ENCODE peak calls at places on chromosome 13, in six cellular contexts. A, E, B, X, C and T are unnamed samples.

GRCh38 chr13:43079392-43079931 is 56.1 kb downstream of the DNAJC15 start:
- DNase-seq in A (no peak), E (no peak), B (no peak), X (peak), C (no peak), T (no peak)

GRCh38 chr13:80962855-80963254 is 621.9 kb upstream of the SPRY2 start:
- DNase-seq in A (no peak), E (no peak), B (no peak), X (peak), C (no peak), T (no peak)

GRCh38 chr13:112917056-112917664 is 51.9 kb upstream of the MCF2L start:
- DNase-seq in A (peak), E (no peak), B (no peak), X (no peak), C (no peak), T (no peak)

GRCh38 chr13:113066142-113066455 is 39.5 kb upstream of the F7 start:
- DNase-seq in A (no peak), E (no peak), B (no peak), X (no peak), C (no peak), T (no peak)

GRCh38 chr13:24050292-24050711 is 110.2 kb upstream of the SPATA13 start:
- DNase-seq in A (peak), E (no peak), B (no peak), X (no peak), C (no peak), T (no peak)

GRCh38 chr13:114071991-114072390 is 60.4 kb downstream of the RASA3 start:
- DNase-seq in A (peak), E (no peak), B (no peak), X (peak), C (no peak), T (no peak)

GRCh38 chr13:87123987-87124784 is 547.0 kb upstream of the SLITRK5 start:
- DNase-seq in A (no peak), E (peak), B (peak), X (no peak), C (no peak), T (no peak)

GRCh38 chr13:112067871-112068305 is 939 bp downstream of the SOX1 start:
- DNase-seq in A (no peak), E (peak), B (no peak), X (no peak), C (peak), T (peak)

GRCh38 chr13:80036845-80037504 is 304.0 kb downstream of the SPRY2 start:
- DNase-seq in A (no peak), E (no peak), B (no peak), X (no peak), C (no peak), T (no peak)

GRCh38 chr13:35672611-35673010 is 196.1 kb upstream of the MAB21L1 start:
- DNase-seq in A (no peak), E (no peak), B (no peak), X (no peak), C (no peak), T (peak)

GRCh38 chr13:79392882-79393563 is 13.0 kb downstream of the RBM26 start:
- DNase-seq in A (no peak), E (no peak), B (peak), X (peak), C (no peak), T (no peak)

GRCh38 chr13:51287758-51288157 is 51.7 kb upstream of the SERPINE3 start:
- DNase-seq in A (no peak), E (no peak), B (no peak), X (no peak), C (no peak), T (no peak)

GRCh38 chr13:23928985-23929384 is 31.7 kb upstream of the C1QTNF9B start:
- DNase-seq in A (no peak), E (no peak), B (no peak), X (peak), C (no peak), T (no peak)

GRCh38 chr13:44726214-44726613 is 150.1 kb upstream of the TSC22D1 start:
- DNase-seq in A (no peak), E (no peak), B (no peak), X (no peak), C (no peak), T (no peak)

GRCh38 chr13:99176309-99177276 is 24.1 kb upstream of the UBAC2 start:
- DNase-seq in A (peak), E (peak), B (peak), X (peak), C (peak), T (peak)

GRCh38 chr13:28492527-28493367 is 2.2 kb downstream of the FLT1 start:
- DNase-seq in A (no peak), E (peak), B (no peak), X (no peak), C (no peak), T (no peak)

GRCh38 chr13:102399791-102400618 is 1.8 kb downstream of the FGF14 start:
- DNase-seq in A (no peak), E (peak), B (no peak), X (no peak), C (peak), T (no peak)

GRCh38 chr13:109309625-109310363 is 476.6 kb downstream of the IRS2 start:
- DNase-seq in A (no peak), E (no peak), B (no peak), X (no peak), C (no peak), T (no peak)

GRCh38 chr13:99258210-99258860 is at the start of gene GPR18:
- DNase-seq in A (no peak), E (no peak), B (no peak), X (peak), C (no peak), T (no peak)

GRCh38 chr13:50936681-50937080 is 27.1 kb downstream of the RNASEH2B start:
- DNase-seq in A (no peak), E (no peak), B (no peak), X (no peak), C (no peak), T (no peak)

DNA sequence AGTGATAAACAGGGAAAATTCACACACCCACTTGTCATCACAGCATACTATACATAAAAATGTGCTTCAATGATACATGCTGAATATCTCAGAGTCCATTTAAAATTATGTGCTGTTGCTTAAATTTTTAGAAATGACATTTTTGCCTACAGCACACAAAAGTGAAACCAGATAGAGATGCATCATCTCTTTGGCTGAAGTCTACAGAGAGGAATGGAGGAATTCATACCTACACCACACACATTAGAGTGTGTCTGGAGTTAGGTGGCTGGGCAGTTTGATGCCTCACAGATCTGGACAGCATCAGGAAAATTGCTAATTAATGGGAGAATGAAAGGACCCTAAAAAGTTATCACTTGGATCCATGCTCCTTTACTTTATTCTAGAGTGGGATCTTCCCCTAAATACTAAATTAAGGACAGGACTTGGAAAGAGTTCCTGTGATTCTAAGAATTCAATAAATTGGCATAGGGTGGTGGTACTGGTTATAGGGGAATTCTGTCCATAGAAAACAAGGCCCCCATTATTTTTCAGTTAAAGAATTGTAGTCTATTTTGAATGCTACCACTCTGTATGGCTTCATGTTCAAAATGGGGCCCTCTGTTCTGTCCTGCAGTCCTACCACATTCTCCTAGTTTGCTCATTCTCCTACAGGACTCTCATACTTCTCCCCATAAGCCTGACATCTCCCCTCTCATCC is 41.3 kb downstream of the RCBTB2 start:
- DNase-seq in A (no peak), E (no peak), B (no peak), X (no peak), C (no peak), T (no peak)
- H3K4me3 ChIP-seq in A (peak), E (no peak), B (no peak), X (no peak), C (peak), T (no peak)

GRCh38 chr13:42041684-42042035 is 6.8 kb upstream of the DGKH start:
- DNase-seq in A (peak), E (peak), B (peak), X (no peak), C (no peak), T (no peak)
- TF ChIP-seq POLR2AphosphoS5 in A (no peak), E (no peak), B (no peak), X (peak), C (no peak), T (no peak)

GRCh38 chr13:73171926-73172325 is 113.1 kb downstream of the KLF5 start:
- DNase-seq in A (no peak), E (peak), B (no peak), X (no peak), C (no peak), T (no peak)
- TF ChIP-seq CTCF in A (no peak), E (peak), B (no peak), X (no peak), C (no peak), T (no peak)

GRCh38 chr13:37868691-37869505 is 674 bp downstream of the TRPC4 start:
- DNase-seq in A (no peak), E (peak), B (no peak), X (peak), C (no peak), T (no peak)

GRCh38 chr13:37869506-37869755 is 141 bp downstream of the TRPC4 start:
- DNase-seq in A (no peak), E (peak), B (no peak), X (no peak), C (no peak), T (no peak)

GRCh38 chr13:37870489-37870845 is 895 bp upstream of the TRPC4 start:
- DNase-seq in A (no peak), E (no peak), B (no peak), X (no peak), C (no peak), T (no peak)

GRCh38 chr13:37870895-37871550 is 1.5 kb upstream of the TRPC4 start:
- DNase-seq in A (no peak), E (peak), B (no peak), X (no peak), C (no peak), T (no peak)

DNA sequence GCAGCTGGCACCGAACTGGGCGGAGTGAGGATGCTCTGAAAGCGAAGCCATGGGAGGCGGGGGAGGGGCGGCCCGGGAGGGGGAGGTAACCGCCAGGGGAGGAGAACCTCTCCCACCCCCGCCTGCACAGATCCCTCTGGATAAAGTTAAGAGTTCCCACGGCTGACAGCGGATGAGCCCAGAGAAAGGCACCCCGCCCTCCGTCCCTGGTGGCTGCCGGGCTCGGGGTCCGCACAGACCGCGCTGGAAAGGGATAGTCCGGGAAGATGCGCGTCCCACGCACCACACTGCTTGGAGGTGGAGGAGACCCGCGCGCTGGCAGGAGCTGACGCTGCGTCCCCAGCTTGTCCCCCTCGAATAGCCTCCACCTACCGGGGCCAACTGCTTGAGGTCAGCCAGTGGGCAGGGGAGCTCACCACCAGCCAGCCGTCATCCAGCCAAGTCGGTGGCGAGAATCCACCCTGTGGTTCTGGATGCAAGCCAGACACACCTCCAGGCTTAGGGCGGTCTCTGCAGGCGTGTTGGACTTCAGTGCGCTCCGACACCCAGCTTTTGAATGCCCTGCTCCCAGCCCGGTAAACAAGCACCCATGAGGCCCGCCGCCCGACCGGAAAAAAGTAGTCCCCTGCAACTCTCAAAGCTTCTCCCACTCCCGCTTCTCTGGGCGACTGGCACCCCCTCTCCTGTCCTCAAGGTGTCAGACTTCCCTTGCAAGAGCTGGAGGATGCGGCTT is at the start of gene TRPC4:
- DNase-seq in A (no peak), E (peak), B (peak), X (peak), C (peak), T (no peak)
- H3K4me3 ChIP-seq in A (peak), E (peak), B (peak), X (peak), C (peak), T (peak)

GRCh38 chr13:54637377-54637776 is 1608.8 kb downstream of the OLFM4 start:
- DNase-seq in A (no peak), E (peak), B (no peak), X (no peak), C (no peak), T (no peak)
- TF ChIP-seq POLR2AphosphoS5 in A (no peak), E (no peak), B (no peak), X (no peak), C (no peak), T (no peak)

GRCh38 chr13:111039735-111040134 is 75.4 kb upstream of the ARHGEF7 start:
- DNase-seq in A (no peak), E (no peak), B (peak), X (no peak), C (no peak), T (peak)
- TF ChIP-seq CTCF in A (no peak), E (no peak), B (no peak), X (no peak), C (no peak), T (no peak)

DNA sequence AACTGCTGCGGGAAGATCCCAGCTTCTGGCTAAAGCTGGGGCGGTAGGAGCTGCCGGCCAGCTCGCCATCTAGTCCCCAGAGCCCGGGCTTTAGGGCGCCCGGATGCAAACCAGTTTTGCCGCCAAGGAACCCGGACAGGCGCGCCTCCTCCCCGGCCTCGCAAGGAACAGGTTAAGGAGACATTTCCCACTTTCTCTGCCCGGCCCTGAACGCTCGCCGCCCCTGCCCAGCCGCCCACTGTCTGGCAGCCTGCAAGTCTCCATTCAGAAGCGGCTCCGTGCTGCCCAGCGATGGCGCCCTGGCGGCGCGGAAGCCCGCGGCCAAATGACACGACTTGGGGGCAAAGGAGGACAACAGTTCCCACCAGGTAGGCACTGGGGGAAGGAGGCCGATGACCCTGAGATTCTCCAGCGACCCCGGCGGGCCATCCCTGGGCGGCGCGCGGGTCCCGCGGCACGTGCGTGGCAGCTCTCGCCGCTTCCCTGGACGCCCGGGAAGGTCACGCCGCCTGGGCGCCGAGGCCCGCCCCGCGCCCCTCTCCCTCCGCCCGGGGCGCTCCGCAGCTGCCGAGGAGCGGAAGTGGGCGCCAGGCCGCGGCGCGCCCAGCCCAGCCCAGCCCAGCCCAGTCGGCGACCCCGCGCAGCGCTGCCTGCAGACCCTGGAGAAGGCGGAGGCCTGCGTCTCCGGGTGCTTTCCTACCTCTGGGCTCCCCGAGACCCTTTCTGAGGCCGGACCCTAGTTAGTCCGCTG is 42.2 kb upstream of the HNRNPA1L2 start:
- DNase-seq in A (no peak), E (peak), B (no peak), X (peak), C (peak), T (no peak)
- H3K4me3 ChIP-seq in A (peak), E (peak), B (no peak), X (peak), C (peak), T (peak)

GRCh38 chr13:110379905-110380341 is 72.8 kb downstream of the COL4A2 start:
- DNase-seq in A (no peak), E (peak), B (no peak), X (no peak), C (no peak), T (no peak)
- TF ChIP-seq POLR2AphosphoS5 in A (no peak), E (no peak), B (no peak), X (no peak), C (no peak), T (no peak)

DNA sequence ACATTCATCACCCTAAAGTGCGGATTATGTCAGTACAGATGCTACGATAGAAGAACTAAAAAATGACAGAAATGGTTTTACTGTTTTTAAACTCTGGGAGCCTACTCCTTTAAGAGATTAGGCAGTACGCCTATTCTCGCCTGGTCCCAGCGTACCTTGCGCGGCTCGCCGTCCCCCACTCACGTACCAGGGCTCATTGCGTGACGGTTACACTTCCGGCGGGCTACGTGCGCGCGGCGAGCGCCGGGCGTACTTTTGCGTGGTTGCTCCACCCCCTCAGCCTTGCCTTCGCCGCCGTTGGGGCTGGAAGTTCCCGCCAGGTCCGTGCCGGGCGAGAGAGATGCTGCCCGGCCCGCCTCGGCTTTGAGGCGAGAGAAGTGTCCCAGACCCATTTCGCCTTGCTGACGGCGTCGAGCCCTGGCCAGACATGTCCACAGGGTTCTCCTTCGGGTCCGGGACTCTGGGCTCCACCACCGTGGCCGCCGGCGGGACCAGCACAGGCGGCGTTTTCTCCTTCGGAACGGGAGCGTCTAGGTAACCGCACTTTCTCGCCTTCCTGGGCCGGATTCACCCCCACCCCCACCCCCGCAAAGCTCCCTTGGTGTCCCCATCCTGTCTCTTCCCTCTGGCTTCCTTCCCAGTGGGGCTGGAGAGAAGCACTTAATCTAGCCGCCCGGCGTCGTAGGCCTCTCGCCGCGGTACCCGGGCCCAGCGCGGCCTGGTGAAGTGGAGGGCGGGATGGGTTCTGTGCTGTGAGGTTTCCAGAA is at the start of gene NUP58:
- DNase-seq in A (peak), E (peak), B (peak), X (peak), C (peak), T (peak)
- TF ChIP-seq CTCF in A (no peak), E (no peak), B (no peak), X (no peak), C (no peak), T (no peak)